ENCODE peak calls at places on chromosomes 2 and 18, in eight cellular contexts. One of them, this sample, is unnamed.

GRCh38 chr2:168740788-168741187 is 61.6 kb upstream of the NOSTRIN start:
- DNase-seq in GM10248: no peak
- DNase-seq in lower lobe of right lung: no peak
- DNase-seq in choroid plexus epithelial cell: no peak
- DNase-seq in astrocyte: no peak
- DNase-seq in B cell: no peak
- DNase-seq in psoas muscle: no peak
- DNase-seq in retinal pigment epithelial cell: no peak
- DNase-seq in this sample: no peak

GRCh38 chr2:211035548-211036185 is 479.3 kb downstream of the CPS1 start:
- DNase-seq in B cell: no peak
- DNase-seq in lower lobe of right lung: no peak
- DNase-seq in choroid plexus epithelial cell: peak
- DNase-seq in retinal pigment epithelial cell: no peak
- DNase-seq in psoas muscle: no peak
- DNase-seq in astrocyte: peak
- DNase-seq in GM10248: no peak
- DNase-seq in this sample: peak

GRCh38 chr18:40079786-40080185 is 1875.2 kb upstream of the PIK3C3 start:
- DNase-seq in astrocyte: no peak
- DNase-seq in retinal pigment epithelial cell: peak
- DNase-seq in choroid plexus epithelial cell: no peak
- DNase-seq in lower lobe of right lung: no peak
- DNase-seq in GM10248: no peak
- DNase-seq in B cell: no peak
- DNase-seq in psoas muscle: no peak
- DNase-seq in this sample: no peak

GRCh38 chr2:46804794-46805193 is 110.8 kb downstream of the MCFD2 start:
- DNase-seq in psoas muscle: no peak
- DNase-seq in GM10248: no peak
- DNase-seq in B cell: no peak
- DNase-seq in lower lobe of right lung: no peak
- DNase-seq in retinal pigment epithelial cell: no peak
- DNase-seq in astrocyte: peak
- DNase-seq in choroid plexus epithelial cell: no peak
- DNase-seq in this sample: no peak

GRCh38 chr18:58865714-58866113 is 1.0 kb downstream of the ZNF532 start:
- DNase-seq in astrocyte: no peak
- DNase-seq in lower lobe of right lung: no peak
- DNase-seq in GM10248: no peak
- DNase-seq in retinal pigment epithelial cell: no peak
- DNase-seq in B cell: no peak
- DNase-seq in psoas muscle: no peak
- DNase-seq in choroid plexus epithelial cell: no peak
- DNase-seq in this sample: no peak

GRCh38 chr18:9817725-9818422 is 67.9 kb upstream of the TXNDC2 start:
- DNase-seq in B cell: no peak
- DNase-seq in psoas muscle: no peak
- DNase-seq in astrocyte: no peak
- DNase-seq in lower lobe of right lung: no peak
- DNase-seq in retinal pigment epithelial cell: no peak
- DNase-seq in GM10248: no peak
- DNase-seq in choroid plexus epithelial cell: no peak
- DNase-seq in this sample: no peak

GRCh38 chr2:162050513-162050961 is 23.5 kb downstream of the DPP4 start:
- DNase-seq in retinal pigment epithelial cell: no peak
- DNase-seq in astrocyte: no peak
- DNase-seq in choroid plexus epithelial cell: no peak
- DNase-seq in B cell: no peak
- DNase-seq in GM10248: no peak
- DNase-seq in psoas muscle: no peak
- DNase-seq in lower lobe of right lung: no peak
- DNase-seq in this sample: no peak

GRCh38 chr2:167144179-167144898 is 256.1 kb downstream of the XIRP2 start:
- DNase-seq in psoas muscle: no peak
- DNase-seq in choroid plexus epithelial cell: peak
- DNase-seq in GM10248: no peak
- DNase-seq in astrocyte: peak
- DNase-seq in retinal pigment epithelial cell: no peak
- DNase-seq in lower lobe of right lung: no peak
- DNase-seq in B cell: no peak
- DNase-seq in this sample: no peak

GRCh38 chr2:189798312-189799029 is 14.2 kb downstream of the PMS1 start:
- DNase-seq in astrocyte: peak
- DNase-seq in lower lobe of right lung: no peak
- DNase-seq in GM10248: peak
- DNase-seq in psoas muscle: no peak
- DNase-seq in choroid plexus epithelial cell: peak
- DNase-seq in retinal pigment epithelial cell: no peak
- DNase-seq in B cell: no peak
- DNase-seq in this sample: peak

GRCh38 chr2:233760043-233760442 is at the start of gene UGT1A1:
- DNase-seq in retinal pigment epithelial cell: no peak
- DNase-seq in choroid plexus epithelial cell: no peak
- DNase-seq in astrocyte: no peak
- DNase-seq in psoas muscle: no peak
- DNase-seq in lower lobe of right lung: no peak
- DNase-seq in GM10248: no peak
- DNase-seq in B cell: no peak
- DNase-seq in this sample: no peak

GRCh38 chr2:231941673-231942072 is 15.5 kb upstream of the NPPC start:
- DNase-seq in choroid plexus epithelial cell: no peak
- DNase-seq in retinal pigment epithelial cell: no peak
- DNase-seq in astrocyte: no peak
- DNase-seq in psoas muscle: no peak
- DNase-seq in B cell: no peak
- DNase-seq in GM10248: no peak
- DNase-seq in lower lobe of right lung: no peak
- DNase-seq in this sample: no peak

GRCh38 chr2:113173563-113174368 is at the start of gene PSD4:
- DNase-seq in psoas muscle: peak
- DNase-seq in GM10248: peak
- DNase-seq in B cell: peak
- DNase-seq in choroid plexus epithelial cell: peak
- DNase-seq in astrocyte: no peak
- DNase-seq in retinal pigment epithelial cell: no peak
- DNase-seq in lower lobe of right lung: peak
- DNase-seq in this sample: no peak

GRCh38 chr18:2087877-2088673 is 483.2 kb downstream of the METTL4 start:
- DNase-seq in B cell: no peak
- DNase-seq in retinal pigment epithelial cell: no peak
- DNase-seq in psoas muscle: peak
- DNase-seq in GM10248: no peak
- DNase-seq in astrocyte: no peak
- DNase-seq in choroid plexus epithelial cell: peak
- DNase-seq in lower lobe of right lung: no peak
- DNase-seq in this sample: peak

GRCh38 chr2:138752231-138752956 is 27.8 kb downstream of the NXPH2 start:
- DNase-seq in B cell: no peak
- DNase-seq in lower lobe of right lung: no peak
- DNase-seq in GM10248: no peak
- DNase-seq in retinal pigment epithelial cell: no peak
- DNase-seq in choroid plexus epithelial cell: peak
- DNase-seq in astrocyte: peak
- DNase-seq in psoas muscle: no peak
- DNase-seq in this sample: peak

GRCh38 chr18:3104190-3105054 is 91.5 kb upstream of the LPIN2 start:
- DNase-seq in choroid plexus epithelial cell: peak
- DNase-seq in psoas muscle: no peak
- DNase-seq in B cell: no peak
- DNase-seq in retinal pigment epithelial cell: no peak
- DNase-seq in astrocyte: peak
- DNase-seq in lower lobe of right lung: no peak
- DNase-seq in GM10248: no peak
- DNase-seq in this sample: peak

GRCh38 chr2:29322011-29322410 is 206.8 kb downstream of the CLIP4 start:
- DNase-seq in retinal pigment epithelial cell: no peak
- DNase-seq in psoas muscle: no peak
- DNase-seq in lower lobe of right lung: no peak
- DNase-seq in astrocyte: peak
- DNase-seq in GM10248: no peak
- DNase-seq in B cell: no peak
- DNase-seq in choroid plexus epithelial cell: peak
- DNase-seq in this sample: no peak

GRCh38 chr2:29311458-29311857 is 196.2 kb downstream of the CLIP4 start:
- DNase-seq in lower lobe of right lung: no peak
- DNase-seq in astrocyte: no peak
- DNase-seq in psoas muscle: no peak
- DNase-seq in B cell: no peak
- DNase-seq in choroid plexus epithelial cell: no peak
- DNase-seq in retinal pigment epithelial cell: no peak
- DNase-seq in GM10248: no peak
- DNase-seq in this sample: no peak

GRCh38 chr2:29314816-29315571 is 199.8 kb downstream of the CLIP4 start:
- DNase-seq in astrocyte: peak
- DNase-seq in psoas muscle: no peak
- DNase-seq in choroid plexus epithelial cell: peak
- DNase-seq in GM10248: peak
- DNase-seq in lower lobe of right lung: peak
- DNase-seq in retinal pigment epithelial cell: no peak
- DNase-seq in B cell: peak
- DNase-seq in this sample: no peak

GRCh38 chr2:29317801-29318485 is 202.7 kb downstream of the CLIP4 start:
- DNase-seq in lower lobe of right lung: no peak
- DNase-seq in astrocyte: no peak
- DNase-seq in retinal pigment epithelial cell: no peak
- DNase-seq in GM10248: no peak
- DNase-seq in psoas muscle: no peak
- DNase-seq in choroid plexus epithelial cell: no peak
- DNase-seq in B cell: no peak
- DNase-seq in this sample: no peak

GRCh38 chr2:29317077-29317517 is 201.9 kb downstream of the CLIP4 start:
- DNase-seq in lower lobe of right lung: no peak
- DNase-seq in B cell: no peak
- DNase-seq in GM10248: peak
- DNase-seq in psoas muscle: no peak
- DNase-seq in astrocyte: peak
- DNase-seq in choroid plexus epithelial cell: peak
- DNase-seq in retinal pigment epithelial cell: no peak
- DNase-seq in this sample: peak
- TF ChIP-seq CTCF in lower lobe of right lung: peak
- TF ChIP-seq CTCF in B cell: no peak
- TF ChIP-seq CTCF in GM10248: no peak
- TF ChIP-seq CTCF in psoas muscle: no peak
- TF ChIP-seq CTCF in astrocyte: no peak
- TF ChIP-seq CTCF in choroid plexus epithelial cell: peak
- TF ChIP-seq CTCF in retinal pigment epithelial cell: peak
- TF ChIP-seq CTCF in this sample: no peak

DNA sequence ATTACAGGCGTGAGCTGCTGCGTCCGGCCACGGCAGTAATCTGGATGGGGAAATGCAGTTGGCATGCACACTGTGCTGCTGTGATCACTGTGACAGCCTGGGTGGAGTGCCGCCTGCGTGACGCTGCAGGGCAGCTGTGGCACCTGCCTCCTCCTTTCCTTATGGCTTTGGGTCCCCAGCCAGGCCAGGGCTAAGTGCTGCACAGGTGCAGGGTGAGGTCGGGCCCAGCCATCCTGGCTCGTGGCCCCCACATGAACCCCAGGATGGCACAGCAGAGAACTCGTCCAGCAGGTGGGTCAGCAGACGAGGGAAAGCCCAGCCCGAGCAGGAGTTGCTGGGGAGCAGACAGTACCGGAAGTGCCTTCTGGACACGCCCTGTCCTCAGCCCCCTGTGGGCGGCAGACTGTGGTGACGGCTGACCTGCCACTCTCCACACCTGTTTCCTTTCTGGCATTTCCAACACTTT is 17.1 kb downstream of the HS1BP3 start:
- DNase-seq in astrocyte: no peak
- DNase-seq in B cell: no peak
- DNase-seq in psoas muscle: no peak
- DNase-seq in GM10248: peak
- DNase-seq in lower lobe of right lung: peak
- DNase-seq in retinal pigment epithelial cell: no peak
- DNase-seq in choroid plexus epithelial cell: no peak
- DNase-seq in this sample: peak
- TF ChIP-seq CTCF in astrocyte: no peak
- TF ChIP-seq CTCF in B cell: no peak
- TF ChIP-seq CTCF in psoas muscle: no peak
- TF ChIP-seq CTCF in GM10248: no peak
- TF ChIP-seq CTCF in lower lobe of right lung: no peak
- TF ChIP-seq CTCF in retinal pigment epithelial cell: peak
- TF ChIP-seq CTCF in choroid plexus epithelial cell: no peak
- TF ChIP-seq CTCF in this sample: no peak

GRCh38 chr2:216698895-216699294 is 3.5 kb upstream of the IGFBP5 start:
- DNase-seq in astrocyte: peak
- DNase-seq in choroid plexus epithelial cell: peak
- DNase-seq in retinal pigment epithelial cell: peak
- DNase-seq in psoas muscle: no peak
- DNase-seq in B cell: no peak
- DNase-seq in lower lobe of right lung: no peak
- DNase-seq in GM10248: peak
- DNase-seq in this sample: peak

GRCh38 chr2:216701544-216701943 is 6.2 kb upstream of the IGFBP5 start:
- DNase-seq in lower lobe of right lung: no peak
- DNase-seq in GM10248: no peak
- DNase-seq in psoas muscle: no peak
- DNase-seq in astrocyte: no peak
- DNase-seq in B cell: no peak
- DNase-seq in choroid plexus epithelial cell: no peak
- DNase-seq in retinal pigment epithelial cell: no peak
- DNase-seq in this sample: no peak

GRCh38 chr2:216702756-216703155 is 7.4 kb upstream of the IGFBP5 start:
- DNase-seq in astrocyte: no peak
- DNase-seq in choroid plexus epithelial cell: no peak
- DNase-seq in retinal pigment epithelial cell: no peak
- DNase-seq in GM10248: no peak
- DNase-seq in lower lobe of right lung: no peak
- DNase-seq in B cell: no peak
- DNase-seq in psoas muscle: no peak
- DNase-seq in this sample: no peak

GRCh38 chr2:216700088-216700567 is 4.8 kb upstream of the IGFBP5 start:
- DNase-seq in GM10248: no peak
- DNase-seq in B cell: no peak
- DNase-seq in choroid plexus epithelial cell: no peak
- DNase-seq in astrocyte: no peak
- DNase-seq in retinal pigment epithelial cell: peak
- DNase-seq in psoas muscle: no peak
- DNase-seq in lower lobe of right lung: no peak
- DNase-seq in this sample: no peak

GRCh38 chr2:216700778-216701177 is 5.4 kb upstream of the IGFBP5 start:
- DNase-seq in B cell: no peak
- DNase-seq in astrocyte: no peak
- DNase-seq in lower lobe of right lung: no peak
- DNase-seq in retinal pigment epithelial cell: peak
- DNase-seq in choroid plexus epithelial cell: no peak
- DNase-seq in GM10248: no peak
- DNase-seq in psoas muscle: no peak
- DNase-seq in this sample: no peak
- TF ChIP-seq CTCF in B cell: no peak
- TF ChIP-seq CTCF in astrocyte: no peak
- TF ChIP-seq CTCF in lower lobe of right lung: no peak
- TF ChIP-seq CTCF in retinal pigment epithelial cell: no peak
- TF ChIP-seq CTCF in choroid plexus epithelial cell: no peak
- TF ChIP-seq CTCF in GM10248: no peak
- TF ChIP-seq CTCF in psoas muscle: no peak
- TF ChIP-seq CTCF in this sample: no peak

GRCh38 chr18:46574740-46575108 is 82.3 kb downstream of the LOXHD1 start:
- DNase-seq in B cell: no peak
- DNase-seq in choroid plexus epithelial cell: no peak
- DNase-seq in astrocyte: no peak
- DNase-seq in GM10248: no peak
- DNase-seq in psoas muscle: no peak
- DNase-seq in retinal pigment epithelial cell: no peak
- DNase-seq in lower lobe of right lung: no peak
- DNase-seq in this sample: no peak
- TF ChIP-seq CTCF in B cell: no peak
- TF ChIP-seq CTCF in choroid plexus epithelial cell: no peak
- TF ChIP-seq CTCF in astrocyte: no peak
- TF ChIP-seq CTCF in GM10248: no peak
- TF ChIP-seq CTCF in psoas muscle: no peak
- TF ChIP-seq CTCF in retinal pigment epithelial cell: no peak
- TF ChIP-seq CTCF in lower lobe of right lung: no peak
- TF ChIP-seq CTCF in this sample: no peak